ENCODE peak calls at places on chromosome 9, in seven cellular contexts. G is right lobe of liver, S is lower leg skin, U is ovary, X is transverse colon, C is HCT116, P is esophagus muscularis mucosa. F is an unnamed sample.

GRCh38 chr9:133389025-133389557 is 12.9 kb downstream of the STKLD1 start:
- DNase-seq in G (no peak), S (no peak), U (no peak), X (no peak), C (no peak), P (no peak), F (no peak)

GRCh38 chr9:135073741-135074305 is 13.6 kb upstream of the OLFM1 start:
- DNase-seq in G (no peak), S (peak; percentile 63), U (no peak), X (peak; percentile 2), C (no peak), P (no peak), F (no peak)

GRCh38 chr9:133585481-133586367 is 23.5 kb downstream of the FAM163B start:
- DNase-seq in G (no peak), S (no peak), U (no peak), X (no peak), C (no peak), P (no peak), F (no peak)

GRCh38 chr9:107375651-107376369 is 92.7 kb downstream of the RAD23B start:
- DNase-seq in G (no peak), S (peak; percentile 9), U (no peak), X (no peak), C (no peak), P (no peak), F (no peak)

GRCh38 chr9:6272229-6272597 is 56.0 kb upstream of the TPD52L3 start:
- DNase-seq in G (no peak), S (no peak), U (peak; percentile 55), X (no peak), C (no peak), P (no peak), F (no peak)

GRCh38 chr9:73230257-73230656 is 78.6 kb downstream of the ANXA1 start:
- DNase-seq in G (no peak), S (no peak), U (no peak), X (no peak), C (no peak), P (no peak), F (no peak)

GRCh38 chr9:36746415-36746814 is 173.7 kb downstream of the MELK start:
- DNase-seq in G (no peak), S (no peak), U (no peak), X (no peak), C (no peak), P (no peak), F (no peak)

GRCh38 chr9:33818167-33818831 is 1.3 kb downstream of the UBE2R2 start:
- DNase-seq in G (peak; percentile 86), S (peak; percentile 89), U (peak; percentile 53), X (peak; percentile 32), C (no peak), P (no peak), F (no peak)

GRCh38 chr9:27497883-27498553 is 26.1 kb upstream of the IFNK start:
- DNase-seq in G (no peak), S (no peak), U (no peak), X (no peak), C (no peak), P (no peak), F (no peak)

GRCh38 chr9:70484232-70485130 is 70.0 kb upstream of the KLF9 start:
- DNase-seq in G (no peak), S (no peak), U (peak; percentile 52), X (peak; percentile 42), C (peak; percentile 68), P (no peak), F (peak; percentile 89)

GRCh38 chr9:88076286-88077070 is 61.8 kb downstream of the SPATA31C2 start:
- DNase-seq in G (peak; percentile 93), S (peak; percentile 93), U (peak; percentile 76), X (peak; percentile 91), C (peak; percentile 63), P (no peak), F (peak; percentile 97)

GRCh38 chr9:68844623-68845612 is 139.9 kb downstream of the PIP5K1B start:
- DNase-seq in G (no peak), S (no peak), U (peak; percentile 30), X (peak; percentile 51), C (peak; percentile 16), P (no peak), F (no peak)

GRCh38 chr9:137672907-137673791 is 54.3 kb downstream of the EHMT1 start:
- DNase-seq in G (no peak), S (no peak), U (peak; percentile 58), X (no peak), C (peak; percentile 36), P (no peak), F (peak; percentile 77)

GRCh38 chr9:131500939-131501541 is 1.7 kb upstream of the POMT1 start:
- DNase-seq in G (no peak), S (no peak), U (no peak), X (no peak), C (no peak), P (no peak), F (no peak)

GRCh38 chr9:81690251-81690851 is 1.0 kb upstream of the TLE1 start:
- DNase-seq in G (peak; percentile 61), S (peak; percentile 91), U (peak; percentile 37), X (peak; percentile 80), C (no peak), P (no peak), F (no peak)

GRCh38 chr9:129972816-129973215 is 70.2 kb downstream of the FNBP1 start:
- DNase-seq in G (no peak), S (no peak), U (no peak), X (no peak), C (no peak), P (no peak), F (no peak)

GRCh38 chr9:129964901-129965734 is 77.9 kb downstream of the FNBP1 start:
- DNase-seq in G (no peak), S (peak; percentile 68), U (peak; percentile 68), X (no peak), C (no peak), P (no peak), F (no peak)

GRCh38 chr9:129962889-129963703 is 79.9 kb downstream of the FNBP1 start:
- DNase-seq in G (no peak), S (no peak), U (peak; percentile 41), X (peak; percentile 66), C (no peak), P (no peak), F (no peak)

DNA sequence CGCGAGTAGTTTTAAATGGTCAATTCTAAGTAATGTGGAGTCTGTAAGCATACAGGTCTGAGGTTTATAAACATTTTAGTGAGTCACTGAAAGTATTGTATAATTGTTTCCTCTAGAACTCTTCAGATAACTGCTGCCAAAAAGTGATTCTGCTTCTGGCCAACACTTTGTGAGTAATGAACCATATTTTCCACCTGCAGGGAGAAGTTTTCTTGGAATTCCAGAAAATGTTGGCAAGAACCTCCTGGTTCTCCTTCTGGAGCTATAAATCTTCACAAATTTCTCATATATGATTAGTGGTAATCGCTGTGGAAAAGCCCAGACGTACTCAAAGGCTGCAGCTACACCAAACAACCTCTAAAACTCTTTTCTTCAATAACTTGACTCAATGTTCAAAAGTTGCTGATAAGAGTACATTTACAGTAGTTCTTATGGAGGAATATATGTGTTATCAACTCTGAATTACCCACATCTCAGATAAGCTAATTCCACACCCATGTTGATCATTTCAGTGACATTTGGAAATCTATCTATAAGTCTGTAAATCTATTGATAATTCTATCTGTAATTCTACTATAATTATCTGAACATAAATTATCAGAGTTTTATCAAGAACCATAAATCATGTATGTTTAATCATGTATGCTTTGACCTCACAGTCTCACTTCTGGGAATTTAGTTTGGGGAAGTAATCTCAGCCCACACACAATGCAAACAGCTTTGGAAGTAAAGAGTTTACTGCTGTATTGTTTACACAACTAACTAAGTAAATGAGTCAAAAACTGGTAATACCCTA is 74.1 kb downstream of the FNBP1 start:
- DNase-seq in G (no peak), S (no peak), U (peak; percentile 40), X (no peak), C (no peak), P (no peak), F (peak; percentile 25)
- TF ChIP-seq POLR2A in G (no peak), S (no peak), U (no peak), X (no peak), C (no peak), P (no peak), F (no peak)

GRCh38 chr9:78296893-78297671 is at the start of gene PSAT1:
- DNase-seq in G (peak; percentile 95), S (peak; percentile 94), U (peak; percentile 81), X (peak; percentile 86), C (peak; percentile 93), P (no peak), F (peak; percentile 100)
- TF ChIP-seq POLR2A in G (peak; percentile 76), S (no peak), U (no peak), X (no peak), C (peak; percentile 63), P (no peak), F (peak; percentile 72)

GRCh38 chr9:79569814-79570448 is 1.8 kb upstream of the TLE4 start:
- DNase-seq in G (no peak), S (no peak), U (no peak), X (no peak), C (no peak), P (no peak), F (no peak)

GRCh38 chr9:79571309-79572031 is at the start of gene TLE4:
- DNase-seq in G (peak; percentile 100), S (peak; percentile 100), U (peak; percentile 100), X (peak; percentile 100), C (no peak), P (peak; percentile 100), F (peak; percentile 99)

GRCh38 chr9:79572032-79572890 is 496 bp downstream of the TLE4 start:
- DNase-seq in G (peak; percentile 71), S (peak; percentile 88), U (peak; percentile 40), X (peak; percentile 45), C (no peak), P (peak; percentile 91), F (peak; percentile 45)

GRCh38 chr9:79568337-79569084 is 3.3 kb upstream of the TLE4 start:
- DNase-seq in G (no peak), S (no peak), U (no peak), X (peak; percentile 11), C (no peak), P (peak; percentile 7), F (no peak)

GRCh38 chr9:79570449-79571308 is 1.1 kb upstream of the TLE4 start:
- DNase-seq in G (peak; percentile 60), S (peak; percentile 89), U (peak; percentile 49), X (peak; percentile 47), C (no peak), P (no peak), F (peak; percentile 82)
- TF ChIP-seq POLR2A in G (no peak), S (no peak), U (no peak), X (no peak), C (no peak), P (no peak), F (peak; percentile 57)

GRCh38 chr9:127776195-127776918 is 2.1 kb downstream of the SH2D3C start:
- DNase-seq in G (no peak), S (no peak), U (no peak), X (peak; percentile 78), C (no peak), P (no peak), F (no peak)
- TF ChIP-seq POLR2A in G (no peak), S (no peak), U (no peak), X (no peak), C (no peak), P (no peak), F (no peak)